ENCODE peak calls at places on chromosome 20, in six cellular contexts. V is GM12878, R is SK-N-SH, J is GM12891, G is H1, W is HepG2. Z is an unnamed sample.

GRCh38 chr20:37511605-37512275 is 9.3 kb upstream of the NNAT start:
- DNase-seq in R (no peak), J (no peak), G (no peak), V (no peak), W (no peak), Z (no peak)

GRCh38 chr20:37529968-37530600 is 2.4 kb upstream of the BLCAP start:
- DNase-seq in J (no peak), R (no peak), G (no peak), W (no peak), V (no peak), Z (no peak)

GRCh38 chr20:51804754-51805153 is 2.4 kb upstream of the SALL4 start:
- DNase-seq in W (no peak), G (no peak), V (no peak), J (no peak), R (no peak), Z (no peak)

GRCh38 chr20:59723108-59723500 is 118.8 kb downstream of the PHACTR3 start:
- DNase-seq in J (no peak), R (no peak), W (no peak), V (no peak), G (no peak), Z (no peak)

GRCh38 chr20:40279390-40279789 is 409.6 kb downstream of the MAFB start:
- DNase-seq in W (no peak), G (no peak), V (no peak), J (no peak), R (peak), Z (no peak)

GRCh38 chr20:43941476-43942212 is 27.0 kb downstream of the TOX2 start:
- DNase-seq in G (no peak), W (no peak), V (no peak), R (no peak), J (no peak), Z (no peak)

GRCh38 chr20:19495905-19496703 is 262.0 kb upstream of the RIN2 start:
- DNase-seq in G (no peak), J (no peak), R (no peak), V (no peak), W (no peak), Z (no peak)

GRCh38 chr20:37803476-37804307 is 99.2 kb upstream of the VSTM2L start:
- DNase-seq in V (peak), J (peak), G (no peak), R (peak), W (no peak), Z (peak)

GRCh38 chr20:51966296-51966971 is 164.1 kb upstream of the SALL4 start:
- DNase-seq in J (peak), W (peak), R (peak), V (no peak), G (peak), Z (peak)

GRCh38 chr20:51376121-51376520 is 166.4 kb downstream of the NFATC2 start:
- DNase-seq in G (no peak), W (no peak), J (no peak), R (no peak), V (no peak), Z (no peak)

GRCh38 chr20:13101701-13102100 is 92.9 kb downstream of the SPTLC3 start:
- DNase-seq in R (no peak), W (no peak), V (no peak), G (no peak), J (no peak), Z (no peak)

GRCh38 chr20:32067234-32067821 is 15.3 kb downstream of the HCK start:
- DNase-seq in R (no peak), W (no peak), V (no peak), J (no peak), G (no peak), Z (no peak)

GRCh38 chr20:53678990-53679596 is 85.5 kb upstream of the ZNF217 start:
- DNase-seq in W (peak), R (no peak), V (no peak), J (no peak), G (no peak), Z (no peak)

GRCh38 chr20:4153661-4154238 is 138.4 kb upstream of the RNF24 start:
- DNase-seq in G (no peak), V (no peak), J (no peak), R (no peak), W (no peak), Z (no peak)

GRCh38 chr20:47546184-47547033 is 44.7 kb downstream of the NCOA3 start:
- DNase-seq in V (no peak), J (no peak), W (no peak), R (no peak), G (no peak), Z (no peak)

GRCh38 chr20:23484081-23484480 is 6.8 kb upstream of the CST8 start:
- DNase-seq in V (no peak), W (no peak), J (no peak), G (no peak), R (no peak), Z (no peak)

GRCh38 chr20:32830437-32830836 is 10.7 kb downstream of the MAPRE1 start:
- DNase-seq in G (no peak), W (no peak), J (no peak), R (no peak), V (no peak), Z (no peak)

GRCh38 chr20:16803965-16804792 is 56.0 kb downstream of the OTOR start:
- DNase-seq in G (peak), W (peak), V (no peak), R (peak), J (peak), Z (peak)

GRCh38 chr20:40251284-40251932 is 437.6 kb downstream of the MAFB start:
- DNase-seq in W (peak), J (no peak), R (peak), G (peak), V (no peak), Z (peak)

GRCh38 chr20:59788196-59788735 is 145.2 kb downstream of the SYCP2 start:
- DNase-seq in W (no peak), V (no peak), R (no peak), J (no peak), G (no peak), Z (no peak)

GRCh38 chr20:428658-429200 is 20.6 kb downstream of the RBCK1 start:
- DNase-seq in W (no peak), G (no peak), J (no peak), V (no peak), R (no peak), Z (no peak)

GRCh38 chr20:38001981-38002380 is 31.3 kb downstream of the TTI1 start:
- DNase-seq in G (no peak), R (no peak), W (no peak), V (no peak), J (no peak), Z (no peak)

GRCh38 chr20:50401047-50401586 is 109.1 kb upstream of the PTPN1 start:
- DNase-seq in G (no peak), J (no peak), W (no peak), R (no peak), V (no peak), Z (no peak)

GRCh38 chr20:31606928-31607639 is 2.0 kb downstream of the ID1 start:
- DNase-seq in G (peak), J (no peak), V (no peak), R (peak), W (peak), Z (no peak)

GRCh38 chr20:22560817-22561216 is 23.6 kb downstream of the FOXA2 start:
- DNase-seq in G (peak), R (no peak), W (no peak), V (no peak), J (no peak), Z (no peak)

GRCh38 chr20:54176610-54177009 is 2.8 kb upstream of the CYP24A1 start:
- DNase-seq in G (no peak), V (no peak), J (no peak), R (no peak), W (no peak), Z (no peak)

GRCh38 chr20:17617212-17617867 is 47.5 kb downstream of the DSTN start:
- DNase-seq in V (no peak), R (peak), J (peak), W (peak), G (peak), Z (peak)

GRCh38 chr20:13649548-13649947 is 10.8 kb upstream of the TASP1 start:
- DNase-seq in R (peak), J (no peak), G (peak), W (no peak), V (no peak), Z (no peak)

GRCh38 chr20:43511879-43512278 is 4.4 kb downstream of the L3MBTL1 start:
- DNase-seq in V (no peak), G (no peak), R (no peak), W (no peak), J (no peak), Z (no peak)

DNA sequence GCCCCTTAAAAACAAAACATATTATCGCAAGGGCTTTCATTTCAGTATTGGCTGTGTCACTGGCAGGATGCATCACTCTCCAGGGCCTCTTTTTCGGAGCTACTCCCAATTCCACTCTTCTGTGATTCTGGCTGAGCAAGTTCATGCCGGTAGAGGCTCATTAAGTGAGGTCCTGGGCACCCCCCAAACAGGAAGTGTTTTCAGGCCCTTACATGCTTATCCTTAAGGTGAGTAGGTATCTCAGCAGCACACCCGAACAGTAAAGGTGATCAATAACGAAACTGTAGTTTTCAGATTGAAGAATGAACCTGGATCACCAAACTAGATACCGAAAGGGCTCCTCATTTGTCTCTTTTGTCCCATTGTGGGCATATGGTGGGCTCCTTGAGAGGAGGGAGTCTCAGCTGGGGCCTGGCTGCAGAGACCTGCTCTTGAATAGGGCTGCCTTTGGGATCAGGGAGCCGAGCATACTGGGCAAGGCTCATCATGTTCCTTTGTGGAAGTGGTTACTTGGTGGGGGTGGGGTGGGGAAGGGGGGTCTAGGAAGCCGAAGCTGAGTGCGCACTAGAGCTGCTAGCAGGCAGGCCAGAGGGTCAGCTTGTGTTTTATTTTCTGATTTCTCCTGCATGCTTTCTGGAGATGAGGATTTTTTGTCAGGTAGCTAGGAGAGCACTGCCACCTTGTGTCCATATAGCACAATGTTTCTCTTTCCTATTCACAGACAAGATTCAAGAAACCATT is 65.2 kb downstream of the CDS2 start:
- DNase-seq in V (peak), W (peak), R (peak), G (no peak), J (peak), Z (peak)
- TF ChIP-seq TAF1 in V (no peak), W (no peak), R (no peak), G (no peak), J (no peak), Z (no peak)

DNA sequence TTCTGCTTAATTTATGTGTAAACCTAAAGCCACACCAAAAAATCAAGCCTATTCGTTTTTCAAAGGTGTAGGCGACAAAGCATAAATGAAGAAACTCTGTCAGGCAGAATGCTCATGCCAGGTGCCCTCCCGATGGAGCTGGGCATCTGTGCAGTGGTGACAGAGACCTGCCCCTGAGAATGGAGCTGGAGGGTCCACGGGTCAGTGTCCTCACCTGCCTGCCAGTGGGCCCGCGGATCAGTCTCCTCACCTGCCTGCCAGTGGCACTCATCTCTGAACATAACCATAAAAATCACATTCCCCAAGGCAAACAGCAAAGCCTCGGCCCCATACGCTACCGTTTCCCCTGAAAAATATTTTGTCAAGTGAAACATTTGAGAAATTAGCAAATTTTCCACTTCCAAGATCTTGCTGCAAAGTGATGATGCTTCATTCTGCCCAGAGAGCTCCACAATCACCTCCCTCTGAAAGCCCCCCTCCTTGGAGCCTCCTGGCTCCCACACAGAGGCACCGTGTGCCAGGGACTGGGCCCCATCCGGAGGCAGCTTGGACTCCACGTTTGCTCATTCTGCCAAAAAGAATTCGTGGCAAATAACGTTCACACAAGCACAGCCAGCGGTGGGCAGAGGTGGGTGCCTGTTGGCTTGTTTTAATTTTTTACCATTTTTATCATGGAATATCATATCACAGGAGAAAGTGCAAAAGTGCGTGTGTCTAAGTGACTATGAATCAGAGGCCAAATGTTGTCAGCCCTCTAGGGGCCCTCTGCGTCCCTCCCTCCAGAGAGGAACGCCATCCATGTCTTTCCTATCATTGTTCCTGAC is 88.8 kb downstream of the YTHDF1 start:
- DNase-seq in R (no peak), J (no peak), V (no peak), G (no peak), W (no peak), Z (no peak)
- TF ChIP-seq TAF1 in R (no peak), J (no peak), V (no peak), G (no peak), W (no peak), Z (no peak)

GRCh38 chr20:61126369-61127195 is 125.5 kb upstream of the CDH4 start:
- DNase-seq in J (no peak), R (no peak), V (no peak), G (no peak), W (no peak), Z (no peak)
- TF ChIP-seq TAF1 in J (no peak), R (no peak), V (no peak), G (no peak), W (no peak), Z (no peak)

GRCh38 chr20:49306903-49307336 is 29.1 kb upstream of the ZNFX1 start:
- DNase-seq in R (peak), W (peak), J (no peak), V (no peak), G (no peak), Z (no peak)
- TF ChIP-seq TAF1 in R (no peak), W (no peak), J (no peak), V (no peak), G (no peak), Z (no peak)

GRCh38 chr20:5703542-5704215 is 46.5 kb upstream of the SHLD1 start:
- DNase-seq in R (peak), J (no peak), V (no peak), W (no peak), G (no peak), Z (no peak)
- TF ChIP-seq TAF1 in R (no peak), J (no peak), V (no peak), W (no peak), G (no peak), Z (no peak)

DNA sequence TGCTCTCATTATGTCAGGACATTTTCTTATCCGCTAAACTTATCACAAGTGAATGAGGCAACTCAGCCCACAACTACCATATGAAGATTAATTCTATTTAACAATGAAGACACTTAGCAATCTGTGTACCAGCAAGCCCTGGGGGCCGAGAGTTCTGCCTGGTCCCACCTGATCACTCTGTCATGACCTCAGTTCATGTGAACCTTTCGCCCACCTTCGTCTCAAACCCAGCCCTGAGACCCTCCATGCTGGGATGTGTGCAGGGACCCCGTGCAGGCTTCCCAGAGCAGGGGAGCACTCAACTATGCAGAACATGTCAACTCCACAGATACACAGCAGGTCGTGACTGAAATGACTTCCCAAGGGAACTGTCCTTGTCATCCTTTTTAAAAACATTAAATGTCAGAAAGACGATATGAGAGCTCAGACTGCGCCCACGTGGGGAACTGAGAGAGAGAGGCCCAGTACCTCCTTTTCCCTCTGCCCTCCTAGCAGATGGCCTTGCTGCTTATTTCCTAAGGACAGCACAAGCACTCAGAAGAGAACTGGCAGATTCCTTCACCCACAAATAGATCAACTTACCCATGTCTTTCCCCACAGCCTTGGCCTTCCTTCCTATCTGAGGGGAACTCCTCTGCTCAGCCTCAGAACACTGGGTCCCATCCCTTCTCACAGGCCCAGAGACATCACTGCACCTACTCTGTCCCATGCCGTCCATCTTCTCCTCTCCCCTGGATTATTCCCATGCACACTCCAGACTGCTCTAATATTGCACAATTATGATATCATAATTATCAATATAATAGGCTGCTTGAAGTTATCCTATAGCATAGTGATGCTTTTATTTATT is 11.5 kb downstream of the ABHD12 start:
- DNase-seq in W (no peak), G (no peak), R (no peak), V (no peak), J (no peak), Z (no peak)
- TF ChIP-seq TAF1 in W (no peak), G (no peak), R (no peak), V (no peak), J (no peak), Z (no peak)

GRCh38 chr20:57600324-57601210 is 19.7 kb downstream of the ZBP1 start:
- DNase-seq in V (no peak), W (no peak), J (no peak), G (no peak), R (no peak), Z (no peak)

GRCh38 chr20:57601211-57601570 is 19.0 kb downstream of the ZBP1 start:
- DNase-seq in W (no peak), G (no peak), J (no peak), V (no peak), R (no peak), Z (no peak)

GRCh38 chr20:57601737-57602136 is 18.5 kb downstream of the ZBP1 start:
- DNase-seq in V (no peak), G (no peak), W (no peak), J (no peak), R (no peak), Z (no peak)

GRCh38 chr20:57605045-57605444 is 15.2 kb downstream of the ZBP1 start:
- DNase-seq in V (no peak), W (no peak), J (no peak), R (no peak), G (no peak), Z (no peak)

GRCh38 chr20:57603120-57603519 is 17.1 kb downstream of the ZBP1 start:
- DNase-seq in V (no peak), R (no peak), J (no peak), W (no peak), G (no peak), Z (no peak)
- TF ChIP-seq TAF1 in V (no peak), R (no peak), J (no peak), W (no peak), G (no peak), Z (no peak)

GRCh38 chr20:58155148-58155925 is 73.1 kb downstream of the ANKRD60 start:
- DNase-seq in V (no peak), W (no peak), G (no peak), R (no peak), J (no peak), Z (no peak)
- TF ChIP-seq TAF1 in V (no peak), W (no peak), G (no peak), R (no peak), J (no peak), Z (no peak)